ENCODE peak calls at places on chromosome 11, in five cellular contexts. W is activated naive CD8-positive, alpha-beta T cell treated with anti-CD3 and anti-CD28 coated beads, Interleukin-2, amount 10 ng/mL, durations not matched to agents 7 days and 5 days; B is choroid plexus epithelial cell; I is breast epithelium; G is stimulated activated CD4-positive, alpha-beta T cell treated with anti-CD3 and anti-CD28 coated beads, Interleukin-15, amount 100 ng/mL, for 24 hours. U is an unnamed sample.
A peak's percentile ranks its signal among the peaks of the same experiment; 100 is the strongest.

GRCh38 chr11:68796779-68797178 is 44.9 kb downstream of the CPT1A start:
- DNase-seq in W (no peak), B (peak; percentile 21), I (no peak), G (no peak), U (no peak)

GRCh38 chr11:84316866-84317560 is 1030.8 kb upstream of the CCDC90B start:
- DNase-seq in W (no peak), B (peak; percentile 63), I (no peak), G (no peak), U (peak; percentile 56)

GRCh38 chr11:124891390-124891861 is 6.2 kb downstream of the ROBO4 start:
- DNase-seq in W (no peak), B (no peak), I (no peak), G (no peak), U (no peak)

GRCh38 chr11:68340003-68340767 is 27.8 kb downstream of the LRP5 start:
- DNase-seq in W (no peak), B (no peak), I (no peak), G (peak; percentile 19), U (no peak)

GRCh38 chr11:27329867-27330632 is 33.0 kb downstream of the CCDC34 start:
- DNase-seq in W (no peak), B (peak; percentile 23), I (no peak), G (no peak), U (no peak)

GRCh38 chr11:32847511-32847910 is 17.8 kb downstream of the PRRG4 start:
- DNase-seq in W (no peak), B (no peak), I (no peak), G (no peak), U (no peak)

GRCh38 chr11:126607374-126607773 is 251.9 kb downstream of the ST3GAL4 start:
- DNase-seq in W (no peak), B (peak; percentile 61), I (no peak), G (peak; percentile 33), U (peak; percentile 59)

GRCh38 chr11:11420512-11420911 is 67.5 kb upstream of the CSNK2A3 start:
- DNase-seq in W (no peak), B (no peak), I (no peak), G (no peak), U (no peak)

GRCh38 chr11:129973809-129974208 is 28.8 kb downstream of the PRDM10 start:
- DNase-seq in W (no peak), B (peak; percentile 46), I (no peak), G (no peak), U (peak; percentile 14)

GRCh38 chr11:31996159-31996881 is 94.6 kb upstream of the RCN1 start:
- DNase-seq in W (no peak), B (no peak), I (no peak), G (no peak), U (no peak)

GRCh38 chr11:8239056-8239455 is 24.6 kb downstream of the LMO1 start:
- DNase-seq in W (no peak), B (no peak), I (no peak), G (no peak), U (no peak)